ENCODE peak calls at places on chromosome 2, in four cellular contexts. One of them, this sample, is unnamed.

GRCh38 chr2:100320547-100321180 is 1.6 kb downstream of the LONRF2 start:
- DNase-seq in stomach: no peak
- DNase-seq in A549: peak; percentile 50
- DNase-seq in K562: no peak
- DNase-seq in this sample: no peak

GRCh38 chr2:20589975-20590703 is 60.8 kb downstream of the HS1BP3 start:
- DNase-seq in stomach: peak; percentile 9
- DNase-seq in K562: no peak
- DNase-seq in A549: no peak
- DNase-seq in this sample: peak; percentile 8

GRCh38 chr2:173217106-173217840 is 137.4 kb upstream of the CDCA7 start:
- DNase-seq in stomach: no peak
- DNase-seq in A549: no peak
- DNase-seq in K562: no peak
- DNase-seq in this sample: no peak

GRCh38 chr2:112151275-112151674 is 13.1 kb downstream of the FBLN7 start:
- DNase-seq in stomach: no peak
- DNase-seq in K562: no peak
- DNase-seq in A549: no peak
- DNase-seq in this sample: no peak

GRCh38 chr2:79128406-79128805 is 8.1 kb downstream of the REG1A start:
- DNase-seq in K562: no peak
- DNase-seq in A549: no peak
- DNase-seq in stomach: no peak
- DNase-seq in this sample: no peak

GRCh38 chr2:220446106-220446712 is 818.8 kb downstream of the SLC4A3 start:
- DNase-seq in K562: no peak
- DNase-seq in stomach: no peak
- DNase-seq in A549: no peak
- DNase-seq in this sample: no peak

GRCh38 chr2:40339026-40339425 is 112.9 kb downstream of the SLC8A1 start:
- DNase-seq in K562: no peak
- DNase-seq in A549: no peak
- DNase-seq in stomach: no peak
- DNase-seq in this sample: no peak

GRCh38 chr2:201182650-201183372 is at the start of gene CASP10:
- DNase-seq in K562: peak; percentile 72
- DNase-seq in A549: peak; percentile 89
- DNase-seq in stomach: peak; percentile 42
- DNase-seq in this sample: no peak

GRCh38 chr2:66437601-66438497 is 2.9 kb downstream of the MEIS1 start:
- DNase-seq in K562: no peak
- DNase-seq in A549: no peak
- DNase-seq in stomach: no peak
- DNase-seq in this sample: no peak

GRCh38 chr2:102022884-102023539 is 31.3 kb downstream of the IL1R2 start:
- DNase-seq in K562: no peak
- DNase-seq in stomach: no peak
- DNase-seq in A549: no peak
- DNase-seq in this sample: no peak

GRCh38 chr2:218326315-218326714 is 30.3 kb upstream of the CATIP start:
- DNase-seq in K562: no peak
- DNase-seq in A549: no peak
- DNase-seq in stomach: no peak
- DNase-seq in this sample: no peak

GRCh38 chr2:119142822-119143221 is 15.7 kb downstream of the C1QL2 start:
- DNase-seq in K562: no peak
- DNase-seq in A549: no peak
- DNase-seq in stomach: no peak
- DNase-seq in this sample: no peak

GRCh38 chr2:8488001-8488738 is 193.7 kb upstream of the ID2 start:
- DNase-seq in A549: no peak
- DNase-seq in K562: no peak
- DNase-seq in stomach: no peak
- DNase-seq in this sample: no peak

GRCh38 chr2:185144159-185144919 is 546.0 kb downstream of the ZNF804A start:
- DNase-seq in K562: no peak
- DNase-seq in A549: no peak
- DNase-seq in stomach: no peak
- DNase-seq in this sample: no peak

GRCh38 chr2:109318150-109318948 is 189.3 kb downstream of the SH3RF3 start:
- DNase-seq in K562: no peak
- DNase-seq in stomach: peak; percentile 50
- DNase-seq in A549: no peak
- DNase-seq in this sample: peak; percentile 57

GRCh38 chr2:45009303-45009927 is at the start of gene SIX2:
- DNase-seq in stomach: peak; percentile 90
- DNase-seq in A549: peak; percentile 78
- DNase-seq in K562: peak; percentile 23
- DNase-seq in this sample: peak; percentile 85

GRCh38 chr2:20225294-20226151 is 593 bp upstream of the SDC1 start:
- DNase-seq in A549: peak; percentile 88
- DNase-seq in K562: peak; percentile 78
- DNase-seq in stomach: peak; percentile 80
- DNase-seq in this sample: no peak

GRCh38 chr2:241666627-241667400 is 19.8 kb downstream of the DTYMK start:
- DNase-seq in stomach: no peak
- DNase-seq in A549: no peak
- DNase-seq in K562: no peak
- DNase-seq in this sample: no peak

DNA sequence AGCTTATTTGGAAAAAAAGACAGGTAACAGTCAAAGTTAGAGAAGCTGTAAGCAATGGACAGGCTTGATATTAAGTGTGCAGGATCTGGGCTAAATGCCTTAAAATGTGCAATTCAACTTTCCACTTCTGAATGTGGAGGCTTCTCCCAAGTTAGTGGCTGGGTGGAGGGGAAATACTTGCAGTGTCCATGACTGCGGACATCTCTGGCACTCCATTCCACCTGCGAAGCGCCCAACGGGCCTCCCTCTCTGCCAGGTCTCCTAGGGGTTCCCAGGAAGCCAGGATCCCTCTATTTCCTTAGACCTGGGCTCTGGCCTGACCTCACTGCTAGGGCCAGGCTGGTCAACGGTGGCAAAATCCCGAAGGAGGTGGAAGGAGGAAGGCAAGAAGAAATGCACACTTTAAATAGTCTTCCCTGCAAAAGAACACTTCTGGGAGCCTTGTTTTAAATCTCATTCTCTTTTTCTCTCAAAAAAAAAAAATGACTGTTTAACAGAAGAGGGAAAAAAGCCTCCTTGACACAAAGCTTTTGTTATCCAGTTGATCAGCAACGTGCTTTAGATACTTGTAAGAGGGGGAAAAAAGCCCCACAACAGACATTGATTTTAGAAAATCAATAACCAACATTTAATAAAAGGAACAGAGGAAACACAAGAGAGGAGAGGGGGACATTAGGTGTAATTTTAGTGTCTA is 5.0 kb downstream of the ZEB2 start:
- DNase-seq in A549: no peak
- DNase-seq in stomach: no peak
- DNase-seq in K562: no peak
- DNase-seq in this sample: no peak
- H3K4me1 ChIP-seq in A549: peaks cover 33% of the 10 kb centered on the region
- H3K4me1 ChIP-seq in stomach: peaks cover 67% of the 10 kb centered on the region
- H3K4me1 ChIP-seq in K562: peaks cover 24% of the 10 kb centered on the region
- H3K4me1 ChIP-seq in this sample: peaks cover 11% of the 10 kb centered on the region

GRCh38 chr2:144382848-144383247 is 137.1 kb downstream of the ZEB2 start:
- DNase-seq in K562: no peak
- DNase-seq in stomach: no peak
- DNase-seq in A549: no peak
- DNase-seq in this sample: no peak
- TF ChIP-seq EP300 in K562: no peak
- TF ChIP-seq EP300 in stomach: no peak
- TF ChIP-seq EP300 in A549: no peak
- TF ChIP-seq EP300 in this sample: no peak

DNA sequence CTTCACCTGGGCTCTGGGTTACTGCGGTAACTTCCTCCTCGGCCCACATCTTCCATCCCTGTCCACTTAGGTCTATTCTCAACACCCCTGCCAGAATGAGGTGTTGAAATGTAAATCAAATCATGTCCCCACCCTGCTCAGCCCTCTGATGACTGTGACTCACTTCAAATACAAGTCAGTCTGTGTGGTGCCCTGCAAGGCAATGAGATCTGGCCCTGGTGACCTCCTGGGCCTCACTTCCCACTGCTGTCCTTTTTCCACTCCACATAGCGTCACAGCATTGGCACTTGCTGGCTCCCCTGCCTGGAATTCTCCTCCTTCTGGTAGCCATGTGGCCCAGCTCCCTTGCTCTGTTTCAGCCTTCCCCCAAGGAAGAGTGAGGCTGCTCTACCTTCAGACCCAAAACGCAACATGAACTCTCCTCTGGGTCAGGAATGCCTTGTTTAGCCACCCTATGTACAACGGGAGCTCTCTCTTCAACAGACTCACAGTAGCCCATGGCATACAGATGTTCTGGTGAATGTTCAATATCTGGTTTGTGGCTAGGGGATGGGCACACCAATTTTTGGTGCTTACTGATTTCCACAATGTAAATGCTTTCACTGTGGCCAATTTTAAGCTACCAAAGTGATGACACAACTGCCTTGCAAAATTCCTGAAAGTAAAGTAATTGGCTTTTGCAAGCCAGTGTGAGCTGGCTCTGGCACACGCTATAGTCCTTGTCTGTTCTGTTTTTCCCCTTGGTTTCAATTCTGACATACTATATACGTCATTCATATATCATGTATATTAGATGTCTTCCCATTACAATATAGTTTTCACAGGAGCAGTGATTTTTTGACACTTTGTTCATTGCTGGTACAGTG is 550.3 kb upstream of the HS6ST1 start:
- DNase-seq in stomach: no peak
- DNase-seq in K562: no peak
- DNase-seq in A549: no peak
- DNase-seq in this sample: no peak
- H3K4me1 ChIP-seq in stomach: no peaks in the 10 kb centered on the region
- H3K4me1 ChIP-seq in K562: no peaks in the 10 kb centered on the region
- H3K4me1 ChIP-seq in A549: no peaks in the 10 kb centered on the region
- H3K4me1 ChIP-seq in this sample: no peaks in the 10 kb centered on the region

GRCh38 chr2:170020777-170021176 is 157.2 kb upstream of the MYO3B start:
- DNase-seq in K562: peak; percentile 37
- DNase-seq in A549: no peak
- DNase-seq in stomach: no peak
- DNase-seq in this sample: no peak

GRCh38 chr2:170026361-170026760 is 151.6 kb upstream of the MYO3B start:
- DNase-seq in stomach: no peak
- DNase-seq in A549: no peak
- DNase-seq in K562: peak; percentile 46
- DNase-seq in this sample: no peak

GRCh38 chr2:170025223-170025622 is 152.7 kb upstream of the MYO3B start:
- DNase-seq in stomach: no peak
- DNase-seq in K562: no peak
- DNase-seq in A549: no peak
- DNase-seq in this sample: no peak

GRCh38 chr2:170022692-170023091 is 155.3 kb upstream of the MYO3B start:
- DNase-seq in stomach: no peak
- DNase-seq in A549: peak; percentile 15
- DNase-seq in K562: no peak
- DNase-seq in this sample: no peak

DNA sequence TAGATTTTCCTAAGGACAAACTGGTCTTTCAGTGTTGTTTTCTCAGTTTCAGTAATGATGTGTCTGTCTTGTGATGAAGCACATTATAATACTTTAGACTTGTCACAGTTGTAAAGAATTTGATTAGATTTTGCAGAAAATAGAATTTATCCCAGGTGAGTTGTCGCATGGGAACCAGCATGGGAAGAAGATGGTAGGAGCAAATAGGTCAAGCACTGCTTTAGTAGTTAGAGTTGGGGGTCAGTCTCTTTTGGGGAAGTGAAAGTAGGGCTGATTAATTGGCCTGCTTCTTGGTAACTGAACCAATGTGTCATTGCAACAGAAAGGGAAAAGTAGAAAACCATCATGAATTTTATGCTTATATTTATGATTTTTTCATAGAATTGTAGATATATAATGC is 153.2 kb upstream of the MYO3B start:
- DNase-seq in stomach: no peak
- DNase-seq in A549: no peak
- DNase-seq in K562: no peak
- DNase-seq in this sample: no peak
- TF ChIP-seq EP300 in stomach: no peak
- TF ChIP-seq EP300 in A549: no peak
- TF ChIP-seq EP300 in K562: no peak
- TF ChIP-seq EP300 in this sample: no peak

GRCh38 chr2:164789986-164790385 is 51.6 kb downstream of the COBLL1 start:
- DNase-seq in A549: no peak
- DNase-seq in stomach: no peak
- DNase-seq in K562: no peak
- DNase-seq in this sample: no peak

GRCh38 chr2:164793531-164793930 is 48.1 kb downstream of the COBLL1 start:
- DNase-seq in K562: no peak
- DNase-seq in A549: no peak
- DNase-seq in stomach: no peak
- DNase-seq in this sample: no peak

GRCh38 chr2:164796999-164797398 is 44.6 kb downstream of the COBLL1 start:
- DNase-seq in K562: no peak
- DNase-seq in stomach: no peak
- DNase-seq in A549: no peak
- DNase-seq in this sample: no peak

GRCh38 chr2:164792316-164793127 is 49.1 kb downstream of the COBLL1 start:
- DNase-seq in A549: peak; percentile 34
- DNase-seq in stomach: no peak
- DNase-seq in K562: no peak
- DNase-seq in this sample: no peak

GRCh38 chr2:164794432-164795231 is 47.0 kb downstream of the COBLL1 start:
- DNase-seq in A549: no peak
- DNase-seq in stomach: no peak
- DNase-seq in K562: no peak
- DNase-seq in this sample: no peak
- H3K4me1 ChIP-seq in A549: peaks cover 14% of the 10 kb centered on the region
- H3K4me1 ChIP-seq in stomach: peaks cover 45% of the 10 kb centered on the region
- H3K4me1 ChIP-seq in K562: no peaks in the 10 kb centered on the region
- H3K4me1 ChIP-seq in this sample: no peaks in the 10 kb centered on the region

GRCh38 chr2:233426619-233427342 is 72.5 kb downstream of the DGKD start:
- DNase-seq in stomach: peak; percentile 30
- DNase-seq in A549: peak; percentile 90
- DNase-seq in K562: peak; percentile 61
- DNase-seq in this sample: no peak
- TF ChIP-seq EP300 in stomach: no peak
- TF ChIP-seq EP300 in A549: peak; percentile 56
- TF ChIP-seq EP300 in K562: peak; percentile 89
- TF ChIP-seq EP300 in this sample: no peak

DNA sequence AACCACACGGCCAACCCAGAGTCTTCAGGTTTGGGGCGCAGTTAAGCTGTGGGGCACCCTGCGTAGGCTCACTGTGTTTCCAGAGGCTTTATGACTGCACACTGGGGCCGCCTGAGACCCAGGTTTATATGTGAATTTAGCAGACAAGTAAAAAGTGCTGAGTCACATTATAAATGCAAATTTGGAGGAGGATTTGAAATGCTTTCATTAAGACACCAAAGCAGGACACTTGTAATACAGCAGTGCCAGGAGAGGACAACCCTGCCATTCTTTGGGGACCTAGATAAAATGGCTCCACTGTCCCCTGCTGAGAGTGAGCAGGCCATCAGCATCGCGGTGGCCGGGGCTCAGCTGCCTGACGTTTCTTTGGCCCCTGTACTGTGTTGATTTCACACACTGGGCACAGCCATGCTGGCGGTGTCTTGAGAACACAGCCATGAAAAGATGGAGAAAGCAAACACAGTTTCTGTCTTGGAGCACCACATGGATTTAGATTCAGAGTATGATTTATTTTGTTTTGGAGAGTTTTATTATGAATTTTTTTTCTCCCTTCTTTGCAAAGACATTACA is 10.2 kb downstream of the ACKR3 start:
- DNase-seq in K562: no peak
- DNase-seq in stomach: no peak
- DNase-seq in A549: no peak
- DNase-seq in this sample: no peak
- H3K4me1 ChIP-seq in K562: no peaks in the 10 kb centered on the region
- H3K4me1 ChIP-seq in stomach: peaks cover 60% of the 10 kb centered on the region
- H3K4me1 ChIP-seq in A549: no peaks in the 10 kb centered on the region
- H3K4me1 ChIP-seq in this sample: no peaks in the 10 kb centered on the region

This sample was measured in tibial nerve.